ENCODE peak calls at places on chromosomes 1 and 21, in four cellular contexts. One of them, this sample, is unnamed. For H3K4me1, the result is how much of the 10 kb centered on the place peaks cover.

GRCh38 chr1:40786995-40787705 is 3.6 kb downstream of the KCNQ4 start:
- DNase-seq in HCT116: no peak
- DNase-seq in adrenal gland: no peak
- DNase-seq in IMR-90: no peak
- DNase-seq in this sample: no peak

GRCh38 chr1:29837306-29837646 is 601.0 kb downstream of the PTPRU start:
- DNase-seq in HCT116: no peak
- DNase-seq in IMR-90: no peak
- DNase-seq in adrenal gland: no peak
- DNase-seq in this sample: no peak

GRCh38 chr1:216456682-216457081 is 33.4 kb upstream of the USH2A start:
- DNase-seq in IMR-90: peak
- DNase-seq in HCT116: no peak
- DNase-seq in adrenal gland: peak
- DNase-seq in this sample: no peak

GRCh38 chr1:205811660-205812059 is 1.3 kb downstream of the SLC41A1 start:
- DNase-seq in adrenal gland: peak
- DNase-seq in HCT116: no peak
- DNase-seq in IMR-90: no peak
- DNase-seq in this sample: no peak

GRCh38 chr1:69827732-69828131 is 260.0 kb downstream of the LRRC7 start:
- DNase-seq in IMR-90: no peak
- DNase-seq in adrenal gland: no peak
- DNase-seq in HCT116: no peak
- DNase-seq in this sample: no peak

GRCh38 chr1:32713081-32713480 is 10.5 kb upstream of the SYNC start:
- DNase-seq in IMR-90: no peak
- DNase-seq in HCT116: no peak
- DNase-seq in adrenal gland: no peak
- DNase-seq in this sample: no peak

GRCh38 chr1:181086926-181087325 is 1.6 kb upstream of the IER5 start:
- DNase-seq in HCT116: no peak
- DNase-seq in IMR-90: peak
- DNase-seq in adrenal gland: no peak
- DNase-seq in this sample: no peak

GRCh38 chr1:104156804-104157203 is 407.1 kb downstream of the AMY1C start:
- DNase-seq in adrenal gland: no peak
- DNase-seq in IMR-90: no peak
- DNase-seq in HCT116: no peak
- DNase-seq in this sample: no peak

GRCh38 chr1:27099154-27099903 is 55.6 kb downstream of the SLC9A1 start:
- DNase-seq in IMR-90: peak
- DNase-seq in HCT116: no peak
- DNase-seq in adrenal gland: peak
- DNase-seq in this sample: peak

GRCh38 chr1:147627435-147628110 is 42.8 kb downstream of the ACP6 start:
- DNase-seq in HCT116: peak
- DNase-seq in adrenal gland: peak
- DNase-seq in IMR-90: peak
- DNase-seq in this sample: peak

GRCh38 chr1:54291276-54292014 is 91.5 kb downstream of the MRPL37 start:
- DNase-seq in IMR-90: no peak
- DNase-seq in adrenal gland: no peak
- DNase-seq in HCT116: no peak
- DNase-seq in this sample: no peak

GRCh38 chr1:242245255-242245654 is 246.4 kb upstream of the MAP1LC3C start:
- DNase-seq in HCT116: no peak
- DNase-seq in adrenal gland: no peak
- DNase-seq in IMR-90: no peak
- DNase-seq in this sample: no peak

GRCh38 chr1:17281775-17282181 is 26.2 kb upstream of the PADI4 start:
- DNase-seq in HCT116: no peak
- DNase-seq in adrenal gland: no peak
- DNase-seq in IMR-90: no peak
- DNase-seq in this sample: no peak

GRCh38 chr1:117367769-117368059 is 465 bp downstream of the MAN1A2 start:
- DNase-seq in IMR-90: peak
- DNase-seq in HCT116: no peak
- DNase-seq in adrenal gland: no peak
- DNase-seq in this sample: no peak

GRCh38 chr1:21946836-21947587 is 9.9 kb upstream of the HSPG2 start:
- DNase-seq in HCT116: no peak
- DNase-seq in IMR-90: no peak
- DNase-seq in adrenal gland: no peak
- DNase-seq in this sample: no peak

GRCh38 chr21:18350216-18350615 is 53.4 kb downstream of the TMPRSS15 start:
- DNase-seq in IMR-90: no peak
- DNase-seq in HCT116: no peak
- DNase-seq in adrenal gland: no peak
- DNase-seq in this sample: no peak

GRCh38 chr1:98119793-98120192 is 199.0 kb upstream of the DPYD start:
- DNase-seq in adrenal gland: no peak
- DNase-seq in HCT116: no peak
- DNase-seq in IMR-90: peak
- DNase-seq in this sample: no peak

GRCh38 chr1:96073100-96073499 is 648.5 kb upstream of the PTBP2 start:
- DNase-seq in HCT116: no peak
- DNase-seq in IMR-90: no peak
- DNase-seq in adrenal gland: no peak
- DNase-seq in this sample: no peak

GRCh38 chr1:195584870-195585624 is 1023.2 kb downstream of the KCNT2 start:
- DNase-seq in IMR-90: peak
- DNase-seq in HCT116: peak
- DNase-seq in adrenal gland: no peak
- DNase-seq in this sample: no peak

GRCh38 chr1:67749844-67750689 is 65.1 kb downstream of the GADD45A start:
- DNase-seq in HCT116: peak
- DNase-seq in adrenal gland: peak
- DNase-seq in IMR-90: peak
- DNase-seq in this sample: no peak

GRCh38 chr1:67749263-67749843 is 64.4 kb downstream of the GADD45A start:
- DNase-seq in IMR-90: no peak
- DNase-seq in HCT116: no peak
- DNase-seq in adrenal gland: no peak
- DNase-seq in this sample: no peak

GRCh38 chr1:67748630-67749029 is 63.6 kb downstream of the GADD45A start:
- DNase-seq in IMR-90: peak
- DNase-seq in HCT116: no peak
- DNase-seq in adrenal gland: no peak
- DNase-seq in this sample: no peak

GRCh38 chr1:67752306-67752705 is 67.3 kb downstream of the GADD45A start:
- DNase-seq in HCT116: no peak
- DNase-seq in adrenal gland: no peak
- DNase-seq in IMR-90: no peak
- DNase-seq in this sample: no peak

GRCh38 chr1:67750690-67751052 is 65.7 kb downstream of the GADD45A start:
- DNase-seq in adrenal gland: no peak
- DNase-seq in HCT116: no peak
- DNase-seq in IMR-90: no peak
- DNase-seq in this sample: no peak
- H3K4me1 ChIP-seq in adrenal gland: under half
- H3K4me1 ChIP-seq in HCT116: half or more
- H3K4me1 ChIP-seq in IMR-90: under half
- H3K4me1 ChIP-seq in this sample: under half

GRCh38 chr1:237444120-237444790 is 402.3 kb downstream of the RYR2 start:
- DNase-seq in adrenal gland: no peak
- DNase-seq in HCT116: no peak
- DNase-seq in IMR-90: no peak
- DNase-seq in this sample: no peak
- TF ChIP-seq POLR2A in adrenal gland: no peak
- TF ChIP-seq POLR2A in HCT116: no peak
- TF ChIP-seq POLR2A in IMR-90: no peak
- TF ChIP-seq POLR2A in this sample: no peak

GRCh38 chr1:63321061-63321787 is 1.1 kb upstream of the FOXD3 start:
- DNase-seq in HCT116: no peak
- DNase-seq in IMR-90: no peak
- DNase-seq in adrenal gland: no peak
- DNase-seq in this sample: no peak
- H3K4me1 ChIP-seq in HCT116: under half
- H3K4me1 ChIP-seq in IMR-90: under half
- H3K4me1 ChIP-seq in adrenal gland: under half
- H3K4me1 ChIP-seq in this sample: under half

DNA sequence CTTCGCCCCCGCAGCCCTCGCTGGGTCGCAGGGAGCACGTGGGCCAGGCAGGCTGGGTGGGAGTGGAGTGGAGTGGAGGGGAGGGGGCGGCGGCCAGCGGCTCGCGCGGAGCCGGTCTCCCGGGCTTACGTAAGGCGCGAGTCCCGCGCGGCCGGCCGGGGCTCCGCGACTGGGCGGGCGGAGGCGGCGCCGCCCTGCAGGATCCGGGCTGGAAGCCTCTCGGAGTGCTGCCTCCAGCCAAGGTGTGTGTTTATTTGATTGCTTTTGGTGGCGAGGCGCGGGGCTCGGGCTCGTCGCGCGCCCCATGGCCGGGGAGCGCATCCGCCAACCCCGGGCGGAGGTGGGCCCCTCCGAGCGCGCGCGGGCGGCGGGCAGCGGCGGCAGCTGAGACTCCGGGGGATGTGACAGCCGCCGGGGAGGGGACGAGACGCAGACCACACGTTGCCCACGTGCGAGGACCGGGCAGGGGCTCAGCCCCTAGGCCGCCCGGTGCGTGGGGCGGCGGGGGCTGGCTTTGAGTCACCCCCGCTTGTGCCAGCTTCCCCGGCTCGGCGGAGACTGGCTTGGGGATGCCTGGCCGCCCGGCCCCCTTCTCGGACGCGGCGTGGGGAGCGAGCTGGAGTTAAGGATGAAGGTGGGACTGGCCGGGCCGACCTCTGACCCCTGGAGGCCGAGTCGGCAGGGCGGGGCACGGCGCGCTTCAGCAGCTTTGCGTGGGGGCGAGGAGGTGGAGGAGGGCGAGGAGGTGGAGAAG is 402 bp upstream of the AK4 start:
- DNase-seq in IMR-90: no peak
- DNase-seq in HCT116: no peak
- DNase-seq in adrenal gland: no peak
- DNase-seq in this sample: peak
- TF ChIP-seq POLR2A in IMR-90: no peak
- TF ChIP-seq POLR2A in HCT116: no peak
- TF ChIP-seq POLR2A in adrenal gland: no peak
- TF ChIP-seq POLR2A in this sample: no peak

DNA sequence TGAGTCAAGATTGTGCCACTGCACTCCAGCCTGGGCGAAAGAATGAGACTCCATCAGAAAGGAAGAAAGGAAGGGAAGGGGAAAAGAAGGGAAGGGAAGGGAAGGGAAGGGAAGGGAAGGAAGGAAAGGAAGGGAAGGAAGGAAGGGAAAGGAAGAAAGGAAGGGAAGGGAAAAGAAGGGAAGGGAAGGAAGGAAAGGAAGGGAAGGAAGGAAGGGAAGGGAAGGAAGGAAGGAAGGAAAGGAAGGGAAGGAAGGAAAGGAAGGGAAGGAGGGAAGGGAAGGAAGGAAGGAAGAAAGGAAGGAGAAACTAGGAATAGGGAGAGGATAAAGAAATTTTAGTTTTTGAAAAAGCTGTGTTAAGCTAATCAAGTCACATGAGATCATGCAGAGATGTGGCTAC is 33.4 kb upstream of the NID1 start:
- DNase-seq in IMR-90: no peak
- DNase-seq in HCT116: no peak
- DNase-seq in adrenal gland: no peak
- DNase-seq in this sample: no peak
- H3K4me1 ChIP-seq in IMR-90: under half
- H3K4me1 ChIP-seq in HCT116: under half
- H3K4me1 ChIP-seq in adrenal gland: under half
- H3K4me1 ChIP-seq in this sample: under half

GRCh38 chr21:45365608-45366241 is 39.2 kb upstream of the COL18A1 start:
- DNase-seq in HCT116: peak
- DNase-seq in adrenal gland: no peak
- DNase-seq in IMR-90: peak
- DNase-seq in this sample: peak

GRCh38 chr21:45364464-45365185 is 40.3 kb upstream of the COL18A1 start:
- DNase-seq in adrenal gland: no peak
- DNase-seq in IMR-90: peak
- DNase-seq in HCT116: no peak
- DNase-seq in this sample: peak

GRCh38 chr21:45362748-45363145 is 42.2 kb upstream of the COL18A1 start:
- DNase-seq in IMR-90: no peak
- DNase-seq in adrenal gland: no peak
- DNase-seq in HCT116: no peak
- DNase-seq in this sample: no peak

GRCh38 chr21:45365186-45365607 is 39.8 kb upstream of the COL18A1 start:
- DNase-seq in IMR-90: no peak
- DNase-seq in adrenal gland: no peak
- DNase-seq in HCT116: no peak
- DNase-seq in this sample: no peak

DNA sequence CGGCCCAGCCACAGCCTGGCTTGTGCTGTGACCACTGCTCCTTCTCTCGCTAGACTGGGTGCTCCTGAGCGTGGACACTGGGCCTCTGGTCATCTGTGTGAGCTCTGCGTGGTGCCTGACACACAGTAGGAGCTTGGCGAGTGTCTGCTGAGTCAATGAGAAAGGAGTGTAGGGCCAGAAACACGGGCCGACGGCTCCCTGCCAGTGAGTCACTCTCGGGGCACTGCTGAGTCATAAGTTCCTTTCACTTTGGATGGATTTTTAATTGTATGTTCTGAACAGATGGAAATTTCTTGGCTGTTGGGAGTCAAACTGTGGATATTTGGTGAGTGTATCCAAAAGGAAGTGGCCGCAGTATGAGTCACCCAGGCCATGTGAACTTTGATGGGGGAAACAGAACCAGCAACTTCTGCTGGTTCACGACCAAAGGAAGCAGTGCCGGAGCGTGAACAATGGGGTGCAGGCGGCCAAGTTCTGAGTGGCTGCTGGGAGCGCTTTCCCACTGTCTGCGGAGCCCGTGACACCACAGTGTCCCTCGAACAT is 41.0 kb upstream of the COL18A1 start:
- DNase-seq in adrenal gland: peak
- DNase-seq in IMR-90: peak
- DNase-seq in HCT116: peak
- DNase-seq in this sample: peak
- TF ChIP-seq POLR2A in adrenal gland: peak
- TF ChIP-seq POLR2A in IMR-90: peak
- TF ChIP-seq POLR2A in HCT116: no peak
- TF ChIP-seq POLR2A in this sample: peak

DNA sequence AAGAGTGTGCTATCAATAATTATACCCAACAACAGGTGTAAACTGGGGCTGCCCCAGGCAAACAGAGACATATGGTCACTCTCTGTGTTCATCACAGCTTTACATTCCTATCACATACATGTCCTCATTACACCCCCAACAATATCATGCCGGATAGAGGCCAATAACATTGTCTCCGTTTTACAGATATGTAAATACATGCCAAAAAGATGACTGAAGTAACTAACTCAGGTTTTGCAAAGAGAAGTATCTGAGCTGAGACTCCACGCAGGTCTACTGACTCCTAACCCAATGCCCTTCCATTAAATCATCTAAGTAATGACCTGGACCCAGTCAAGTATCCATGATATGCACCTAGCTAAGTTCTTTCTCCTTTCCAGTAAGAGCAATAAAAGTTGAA is 55.0 kb downstream of the JAK1 start:
- DNase-seq in HCT116: no peak
- DNase-seq in IMR-90: no peak
- DNase-seq in adrenal gland: no peak
- DNase-seq in this sample: no peak
- H3K4me1 ChIP-seq in HCT116: under half
- H3K4me1 ChIP-seq in IMR-90: under half
- H3K4me1 ChIP-seq in adrenal gland: under half
- H3K4me1 ChIP-seq in this sample: under half